ENCODE peak calls at places on chromosomes 4 and X, in seven cellular contexts. S, O, G, F, C, M and D are unnamed samples. For H3K4me1, the result is how much of the 10 kb centered on the place peaks cover.

GRCh38 chrX:25156323-25156722 is 140.6 kb upstream of the ARX start:
- DNase-seq in S (no peak), O (no peak), G (no peak), F (peak), C (no peak), M (no peak), D (no peak)

GRCh38 chr4:140061194-140061593 is 92.8 kb downstream of the MAML3 start:
- DNase-seq in S (no peak), O (no peak), G (no peak), F (peak), C (no peak), M (no peak), D (no peak)

GRCh38 chr4:113256946-113257345 is 207.5 kb downstream of the ANK2 start:
- DNase-seq in S (no peak), O (no peak), G (no peak), F (peak), C (no peak), M (no peak), D (no peak)

GRCh38 chrX:148133099-148133725 is 152.1 kb downstream of the FMR1NB start:
- DNase-seq in S (no peak), O (no peak), G (no peak), F (no peak), C (peak), M (no peak), D (no peak)

GRCh38 chr4:185761352-185762235 is 50.4 kb downstream of the SORBS2 start:
- DNase-seq in S (no peak), O (no peak), G (no peak), F (no peak), C (no peak), M (no peak), D (no peak)

GRCh38 chrX:46759645-46759974 is 692 bp upstream of the SLC9A7 start:
- DNase-seq in S (no peak), O (no peak), G (no peak), F (peak), C (no peak), M (no peak), D (no peak)

GRCh38 chr4:77525538-77525937 is 80.1 kb upstream of the CXCL13 start:
- DNase-seq in S (no peak), O (no peak), G (no peak), F (no peak), C (no peak), M (no peak), D (no peak)

GRCh38 chrX:17456526-17456925 is 81.5 kb downstream of the NHS start:
- DNase-seq in S (no peak), O (no peak), G (no peak), F (no peak), C (no peak), M (no peak), D (no peak)

GRCh38 chrX:136159615-136160025 is 12.3 kb downstream of the FHL1 start:
- DNase-seq in S (no peak), O (no peak), G (peak), F (no peak), C (no peak), M (no peak), D (no peak)

GRCh38 chr4:75710246-75710645 is 14.1 kb upstream of the USO1 start:
- DNase-seq in S (no peak), O (no peak), G (no peak), F (peak), C (no peak), M (no peak), D (no peak)

GRCh38 chr4:5955201-5955821 is 62.4 kb upstream of the CRMP1 start:
- DNase-seq in S (peak), O (no peak), G (no peak), F (no peak), C (no peak), M (no peak), D (no peak)

GRCh38 chr4:169397762-169398161 is 127.0 kb upstream of the SH3RF1 start:
- DNase-seq in S (no peak), O (no peak), G (no peak), F (peak), C (no peak), M (no peak), D (no peak)

GRCh38 chrX:30488092-30488491 is 89.5 kb downstream of the TASL start:
- DNase-seq in S (no peak), O (no peak), G (no peak), F (no peak), C (no peak), M (no peak), D (no peak)

GRCh38 chr4:107801766-107802211 is 22.9 kb upstream of the SGMS2 start:
- DNase-seq in S (no peak), O (no peak), G (no peak), F (peak), C (no peak), M (no peak), D (no peak)

GRCh38 chr4:93829531-93830089 is 1.1 kb downstream of the ATOH1 start:
- DNase-seq in S (no peak), O (no peak), G (no peak), F (no peak), C (no peak), M (no peak), D (no peak)

GRCh38 chr4:80202784-80203553 is 5.7 kb downstream of the PRDM8 start:
- DNase-seq in S (peak), O (peak), G (peak), F (peak), C (peak), M (no peak), D (no peak)

GRCh38 chrX:71367396-71367795 is 1.2 kb downstream of the TAF1 start:
- DNase-seq in S (no peak), O (no peak), G (no peak), F (peak), C (peak), M (no peak), D (no peak)

GRCh38 chr4:141575884-141576283 is 60.5 kb upstream of the IL15 start:
- DNase-seq in S (no peak), O (no peak), G (no peak), F (no peak), C (no peak), M (no peak), D (no peak)

GRCh38 chr4:53767503-53767902 is 176.2 kb upstream of the LNX1 start:
- DNase-seq in S (no peak), O (no peak), G (no peak), F (peak), C (no peak), M (no peak), D (no peak)

GRCh38 chr4:110886270-110886669 is 263.4 kb upstream of the PITX2 start:
- DNase-seq in S (no peak), O (no peak), G (no peak), F (no peak), C (no peak), M (no peak), D (no peak)

GRCh38 chr4:95409127-95409526 is 139.6 kb downstream of the UNC5C start:
- DNase-seq in S (no peak), O (no peak), G (no peak), F (peak), C (no peak), M (no peak), D (no peak)

GRCh38 chr4:74157116-74157742 is 689 bp upstream of the MTHFD2L start:
- DNase-seq in S (no peak), O (no peak), G (no peak), F (peak), C (no peak), M (peak), D (no peak)

GRCh38 chrX:54288277-54288676 is 69.6 kb downstream of the WNK3 start:
- DNase-seq in S (no peak), O (no peak), G (no peak), F (no peak), C (no peak), M (no peak), D (no peak)

GRCh38 chrX:281166-281999 is at the start of gene PLCXD1:
- DNase-seq in S (peak), O (peak), G (no peak), F (peak), C (peak), M (peak), D (peak)

GRCh38 chr4:36771411-36772153 is 473.0 kb upstream of the NWD2 start:
- DNase-seq in S (no peak), O (no peak), G (no peak), F (no peak), C (no peak), M (no peak), D (no peak)

GRCh38 chr4:24770111-24770584 is 25.2 kb upstream of the SOD3 start:
- DNase-seq in S (no peak), O (no peak), G (no peak), F (peak), C (no peak), M (no peak), D (no peak)

GRCh38 chrX:102899940-102900916 is 36.8 kb upstream of the RAB40AL start:
- DNase-seq in S (no peak), O (peak), G (peak), F (peak), C (peak), M (peak), D (peak)

GRCh38 chrX:40108084-40108958 is 10.6 kb upstream of the BCOR start:
- DNase-seq in S (peak), O (peak), G (peak), F (peak), C (no peak), M (no peak), D (peak)

GRCh38 chrX:110965409-110965808 is 130.6 kb upstream of the PAK3 start:
- DNase-seq in S (no peak), O (no peak), G (no peak), F (peak), C (no peak), M (no peak), D (no peak)

GRCh38 chr4:46219872-46220271 is 96.0 kb upstream of the GABRG1 start:
- DNase-seq in S (no peak), O (no peak), G (no peak), F (no peak), C (no peak), M (no peak), D (no peak)

GRCh38 chr4:134935320-134935719 is 733.7 kb upstream of the PABPC4L start:
- DNase-seq in S (no peak), O (no peak), G (no peak), F (no peak), C (no peak), M (no peak), D (no peak)

GRCh38 chrX:68684291-68684918 is 36.9 kb downstream of the STARD8 start:
- DNase-seq in S (peak), O (no peak), G (peak), F (no peak), C (no peak), M (no peak), D (peak)

GRCh38 chr4:121977251-121978168 is 25.6 kb upstream of the TRPC3 start:
- DNase-seq in S (no peak), O (no peak), G (no peak), F (no peak), C (no peak), M (no peak), D (no peak)
- H3K4me3 ChIP-seq in S (no peak), O (no peak), G (no peak), F (no peak), C (peak), M (no peak), D (no peak)

GRCh38 chrX:2931155-2931554 is 2.0 kb upstream of the ARSD start:
- DNase-seq in S (no peak), O (no peak), G (no peak), F (no peak), C (no peak), M (no peak), D (no peak)
- H3K27ac ChIP-seq in S (no peak), O (no peak), G (no peak), F (no peak), C (no peak), M (no peak), D (no peak)

GRCh38 chr4:8230891-8231290 is 31.8 kb downstream of the SH3TC1 start:
- DNase-seq in S (no peak), O (no peak), G (no peak), F (peak), C (no peak), M (no peak), D (no peak)

GRCh38 chr4:8229341-8229975 is 30.4 kb downstream of the SH3TC1 start:
- DNase-seq in S (no peak), O (no peak), G (no peak), F (no peak), C (no peak), M (no peak), D (no peak)

GRCh38 chr4:8230033-8230432 is 30.9 kb downstream of the SH3TC1 start:
- DNase-seq in S (no peak), O (no peak), G (no peak), F (no peak), C (no peak), M (no peak), D (no peak)

GRCh38 chr4:8232748-8233147 is 33.7 kb downstream of the SH3TC1 start:
- DNase-seq in S (no peak), O (no peak), G (no peak), F (no peak), C (no peak), M (no peak), D (no peak)

GRCh38 chr4:8231551-8232049 is 32.5 kb downstream of the SH3TC1 start:
- DNase-seq in S (no peak), O (no peak), G (no peak), F (no peak), C (no peak), M (no peak), D (no peak)
- H3K4me1 ChIP-seq in S (under half), O (under half), G (under half), F (under half), C (under half), M (under half), D (under half)

GRCh38 chr4:86092684-86093083 is 267.2 kb downstream of the MAPK10 start:
- DNase-seq in S (no peak), O (no peak), G (no peak), F (peak), C (no peak), M (no peak), D (no peak)
- H3K4me3 ChIP-seq in S (no peak), O (no peak), G (no peak), F (no peak), C (no peak), M (no peak), D (no peak)

GRCh38 chr4:152965614-152966013 is 29.5 kb downstream of the FHDC1 start:
- DNase-seq in S (no peak), O (no peak), G (no peak), F (no peak), C (no peak), M (no peak), D (no peak)
- H3K27ac ChIP-seq in S (no peak), O (no peak), G (no peak), F (no peak), C (no peak), M (no peak), D (no peak)

DNA sequence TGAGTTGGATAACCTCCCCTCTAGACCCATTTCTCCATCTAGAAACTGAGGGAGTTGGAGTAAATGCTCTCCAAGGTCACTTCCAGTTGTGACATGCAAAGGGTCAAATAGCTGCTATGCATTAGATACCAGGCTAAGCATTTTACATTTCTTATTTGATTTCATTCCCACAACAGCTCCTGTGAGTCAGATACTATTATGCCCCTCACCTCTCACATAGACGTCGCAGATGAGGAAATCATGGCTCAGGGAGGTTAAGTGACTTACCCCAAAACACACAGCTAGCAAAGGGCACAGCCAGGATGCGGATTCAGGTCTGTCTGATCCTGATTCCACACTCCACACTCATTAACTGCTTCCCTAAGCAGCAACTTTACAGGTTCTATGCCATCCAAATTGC is 57.7 kb downstream of the PRPS1 start:
- DNase-seq in S (no peak), O (no peak), G (no peak), F (no peak), C (no peak), M (no peak), D (no peak)
- H3K4me1 ChIP-seq in S (under half), O (under half), G (under half), F (under half), C (under half), M (under half), D (under half)

DNA sequence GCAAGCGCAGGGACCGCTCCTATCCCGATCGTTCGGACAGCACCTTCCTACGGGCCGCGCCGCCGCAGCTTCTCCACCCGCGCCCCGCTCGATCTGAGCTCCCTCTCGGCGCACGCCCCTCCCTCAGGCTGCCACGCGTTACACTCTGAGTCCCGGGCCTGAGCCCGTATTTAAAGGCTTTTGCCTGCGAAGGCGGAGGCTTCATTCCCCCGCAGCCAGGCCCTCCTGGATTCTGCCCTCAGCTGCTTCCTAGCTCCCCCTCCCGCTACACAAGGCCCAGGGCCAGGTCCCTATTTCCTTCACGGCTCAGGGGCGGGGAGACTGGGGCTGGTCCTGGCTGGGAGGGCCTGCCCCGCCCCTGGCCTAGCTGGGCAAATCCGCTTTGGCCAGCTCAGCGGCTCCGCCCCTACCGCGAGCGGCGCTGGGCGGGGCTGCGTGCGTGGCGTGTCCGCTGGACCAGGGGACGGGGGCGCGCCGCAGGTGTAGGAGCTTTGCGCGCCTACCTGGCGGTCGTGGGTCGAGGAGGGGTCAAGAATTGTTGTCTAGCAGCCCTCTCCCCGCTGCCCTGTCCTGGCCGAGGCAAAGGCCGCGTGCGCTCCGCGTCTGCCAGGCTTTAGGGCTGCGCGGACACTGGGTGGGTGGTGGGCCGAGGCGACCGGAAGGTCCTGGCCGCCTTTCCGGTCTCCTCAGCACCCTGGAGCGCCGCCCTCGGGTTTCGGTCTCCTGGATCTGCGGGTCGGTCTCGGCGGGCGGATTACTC is at the start of gene UGDH:
- DNase-seq in S (peak), O (peak), G (peak), F (peak), C (peak), M (peak), D (peak)
- H3K4me3 ChIP-seq in S (peak), O (peak), G (peak), F (peak), C (peak), M (peak), D (peak)

DNA sequence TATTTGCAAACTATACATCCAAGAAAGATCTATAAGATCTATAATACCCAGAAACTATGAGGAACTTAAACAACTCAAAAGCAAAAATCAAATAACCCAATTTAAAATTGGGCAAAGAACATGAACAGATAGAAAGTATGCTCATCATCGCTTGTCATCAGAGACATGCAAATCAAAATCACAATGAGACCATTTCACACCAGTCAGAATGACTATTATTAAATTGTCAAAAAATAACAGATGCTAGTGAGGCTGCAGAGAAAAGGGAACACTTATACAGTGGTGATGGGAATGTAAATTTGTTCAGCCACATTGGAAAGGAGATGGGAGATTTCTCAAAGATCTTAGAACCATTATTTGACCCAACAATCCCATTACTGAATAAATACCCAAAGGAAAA is 1451.7 kb upstream of the ADGRL3 start:
- DNase-seq in S (no peak), O (no peak), G (no peak), F (no peak), C (no peak), M (no peak), D (no peak)
- H3K27ac ChIP-seq in S (no peak), O (no peak), G (no peak), F (no peak), C (no peak), M (no peak), D (no peak)

GRCh38 chrX:23900220-23900797 is 7.4 kb downstream of the APOO start:
- DNase-seq in S (no peak), O (no peak), G (no peak), F (no peak), C (no peak), M (no peak), D (no peak)
- H3K4me1 ChIP-seq in S (under half), O (under half), G (under half), F (under half), C (under half), M (under half), D (under half)

GRCh38 chr4:55355555-55355954 is 9.5 kb downstream of the SRD5A3 start:
- DNase-seq in S (no peak), O (no peak), G (no peak), F (no peak), C (no peak), M (no peak), D (no peak)

GRCh38 chr4:55354648-55355047 is 8.6 kb downstream of the SRD5A3 start:
- DNase-seq in S (no peak), O (no peak), G (no peak), F (no peak), C (no peak), M (no peak), D (no peak)

GRCh38 chr4:55358246-55358645 is 12.2 kb downstream of the SRD5A3 start:
- DNase-seq in S (no peak), O (no peak), G (no peak), F (no peak), C (no peak), M (no peak), D (no peak)

GRCh38 chr4:55358668-55359067 is 12.6 kb downstream of the SRD5A3 start:
- DNase-seq in S (no peak), O (no peak), G (no peak), F (peak), C (peak), M (no peak), D (no peak)

GRCh38 chr4:55356991-55357461 is 11.0 kb downstream of the SRD5A3 start:
- DNase-seq in S (no peak), O (no peak), G (no peak), F (peak), C (no peak), M (no peak), D (no peak)
- H3K4me3 ChIP-seq in S (no peak), O (no peak), G (no peak), F (no peak), C (no peak), M (no peak), D (no peak)